ENCODE peak calls at places on chromosomes 4 and X, in nine cellular contexts. E is ovary; J is lower leg skin; V is colonic mucosa; H is epithelial cell of esophagus; A is Karpas-422; B is right cardiac atrium; X is CD4-positive, alpha-beta memory T cell; P is coronary artery. D is an unnamed sample.

GRCh38 chr4:136690363-136690762 is 841.9 kb downstream of the PCDH18 start:
- DNase-seq in E (no peak), J (no peak), V (no peak), H (peak), A (no peak), B (no peak), X (no peak), P (no peak), D (no peak)

GRCh38 chr4:158008551-158009218 is 164.1 kb downstream of the GASK1B start:
- DNase-seq in E (peak), J (no peak), V (no peak), H (peak), A (no peak), B (peak), X (no peak), P (no peak), D (no peak)

GRCh38 chr4:17613761-17614415 is 553 bp upstream of the MED28 start:
- DNase-seq in E (no peak), J (no peak), V (no peak), H (peak), A (peak), B (peak), X (peak), P (no peak), D (peak)

GRCh38 chrX:21745756-21746155 is 12.2 kb downstream of the SMPX start:
- DNase-seq in E (peak), J (peak), V (peak), H (peak), A (peak), B (peak), X (peak), P (no peak), D (no peak)

GRCh38 chr4:158290912-158291311 is 80.6 kb downstream of the TMEM144 start:
- DNase-seq in E (no peak), J (no peak), V (no peak), H (no peak), A (no peak), B (no peak), X (no peak), P (no peak), D (no peak)

GRCh38 chr4:178185517-178185916 is 743.3 kb upstream of the AGA start:
- DNase-seq in E (no peak), J (no peak), V (no peak), H (no peak), A (no peak), B (peak), X (no peak), P (no peak), D (no peak)

GRCh38 chr4:107077192-107077591 is 41.1 kb upstream of the DKK2 start:
- DNase-seq in E (no peak), J (no peak), V (no peak), H (no peak), A (no peak), B (no peak), X (no peak), P (no peak), D (no peak)

GRCh38 chrX:96433409-96434122 is 251.1 kb upstream of the DIAPH2 start:
- DNase-seq in E (no peak), J (no peak), V (no peak), H (no peak), A (no peak), B (no peak), X (no peak), P (no peak), D (no peak)

GRCh38 chr4:66357316-66357715 is 687.0 kb upstream of the EPHA5 start:
- DNase-seq in E (no peak), J (no peak), V (no peak), H (no peak), A (no peak), B (no peak), X (no peak), P (no peak), D (no peak)

GRCh38 chr4:154444958-154445357 is 46.6 kb downstream of the DCHS2 start:
- DNase-seq in E (no peak), J (no peak), V (no peak), H (no peak), A (no peak), B (no peak), X (no peak), P (no peak), D (no peak)

GRCh38 chr4:143396695-143397094 is 60.0 kb downstream of the GAB1 start:
- DNase-seq in E (no peak), J (no peak), V (no peak), H (no peak), A (no peak), B (no peak), X (no peak), P (no peak), D (no peak)

GRCh38 chr4:52057196-52057595 is 6.1 kb downstream of the SPATA18 start:
- DNase-seq in E (no peak), J (no peak), V (no peak), H (peak), A (no peak), B (no peak), X (no peak), P (no peak), D (no peak)

GRCh38 chr4:111780965-111781364 is 364.3 kb upstream of the FAM241A start:
- DNase-seq in E (no peak), J (no peak), V (no peak), H (peak), A (no peak), B (no peak), X (no peak), P (no peak), D (no peak)

GRCh38 chr4:165208322-165208652 is 926 bp downstream of the KLHL2 start:
- DNase-seq in E (no peak), J (no peak), V (no peak), H (no peak), A (peak), B (no peak), X (peak), P (no peak), D (no peak)

GRCh38 chr4:26308573-26308972 is 12.2 kb upstream of the RBPJ start:
- DNase-seq in E (no peak), J (no peak), V (no peak), H (no peak), A (no peak), B (no peak), X (no peak), P (no peak), D (no peak)

GRCh38 chrX:81316163-81316562 is 114.3 kb downstream of the SH3BGRL start:
- DNase-seq in E (no peak), J (peak), V (no peak), H (peak), A (no peak), B (no peak), X (no peak), P (no peak), D (no peak)

GRCh38 chr4:82437285-82438005 is 7.1 kb downstream of the ENOPH1 start:
- DNase-seq in E (no peak), J (peak), V (no peak), H (peak), A (no peak), B (no peak), X (no peak), P (no peak), D (no peak)

GRCh38 chr4:83266689-83267088 is 17.9 kb downstream of the COQ2 start:
- DNase-seq in E (no peak), J (no peak), V (no peak), H (no peak), A (no peak), B (no peak), X (peak), P (no peak), D (no peak)

GRCh38 chrX:41334866-41335589 is 1.1 kb downstream of the DDX3X start:
- DNase-seq in E (peak), J (peak), V (peak), H (peak), A (peak), B (peak), X (peak), P (peak), D (no peak)

GRCh38 chr4:146224331-146224966 is 10.1 kb downstream of the REELD1 start:
- DNase-seq in E (no peak), J (no peak), V (no peak), H (peak), A (no peak), B (peak), X (no peak), P (no peak), D (no peak)

GRCh38 chr4:83025563-83025962 is 9.4 kb upstream of the COPS4 start:
- DNase-seq in E (no peak), J (no peak), V (no peak), H (no peak), A (peak), B (no peak), X (no peak), P (no peak), D (no peak)

GRCh38 chrX:129115104-129115503 is 408.2 kb downstream of the SMARCA1 start:
- DNase-seq in E (no peak), J (no peak), V (peak), H (peak), A (peak), B (no peak), X (no peak), P (no peak), D (no peak)

GRCh38 chr4:51831133-51831532 is 11.8 kb upstream of the DCUN1D4 start:
- DNase-seq in E (peak), J (peak), V (peak), H (peak), A (peak), B (peak), X (peak), P (no peak), D (no peak)

GRCh38 chr4:139530833-139531427 is 25.1 kb downstream of the SETD7 start:
- DNase-seq in E (no peak), J (no peak), V (peak), H (peak), A (peak), B (no peak), X (peak), P (no peak), D (no peak)

GRCh38 chrX:54358424-54359211 is 772 bp upstream of the WNK3 start:
- DNase-seq in E (peak), J (peak), V (peak), H (peak), A (no peak), B (peak), X (peak), P (peak), D (peak)

GRCh38 chrX:54357414-54358377 is at the start of gene WNK3:
- DNase-seq in E (peak), J (peak), V (peak), H (peak), A (no peak), B (peak), X (peak), P (peak), D (peak)

GRCh38 chrX:54359408-54359807 is 1.6 kb upstream of the WNK3 start:
- DNase-seq in E (no peak), J (no peak), V (no peak), H (no peak), A (no peak), B (no peak), X (no peak), P (no peak), D (no peak)
- H3K4me3 ChIP-seq in E (no peak), J (no peak), V (no peak), H (no peak), A (no peak), B (peak), X (no peak), P (peak), D (peak)

DNA sequence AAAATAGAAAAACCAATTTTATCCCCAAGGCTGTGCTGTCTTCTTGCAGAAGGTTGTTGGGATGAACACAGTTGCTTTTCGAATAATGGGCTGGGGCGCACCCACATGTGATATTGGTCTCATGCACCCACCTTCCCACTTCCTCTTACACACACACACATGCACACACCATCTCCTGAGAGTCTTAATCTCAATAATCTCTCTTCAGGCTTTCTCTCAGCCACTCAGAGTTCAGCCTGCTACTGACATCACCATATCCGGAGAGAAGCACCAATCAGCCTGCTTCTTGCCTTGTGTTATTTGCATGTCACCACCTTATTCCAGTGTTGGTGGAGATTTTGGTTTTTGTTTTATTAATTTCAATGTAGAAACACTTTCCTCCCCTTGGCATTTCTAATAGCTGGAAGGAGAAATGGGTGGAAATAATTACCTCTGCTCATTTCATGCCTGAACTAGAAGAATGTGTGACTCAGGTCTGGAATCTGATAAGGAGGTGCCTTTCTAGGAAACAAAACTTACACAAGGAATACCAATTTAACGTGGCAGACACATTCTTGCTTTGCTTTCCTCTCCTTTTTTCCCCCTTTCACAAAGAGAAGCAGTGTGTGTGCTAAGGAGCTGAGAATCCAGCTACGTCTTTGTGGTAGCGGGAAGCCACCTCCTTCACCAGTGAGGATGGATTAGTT is 400.2 kb downstream of the MID1IP1 start:
- DNase-seq in E (no peak), J (no peak), V (no peak), H (peak), A (peak), B (no peak), X (no peak), P (no peak), D (no peak)
- H3K4me3 ChIP-seq in E (no peak), J (no peak), V (no peak), H (no peak), A (no peak), B (no peak), X (no peak), P (no peak), D (no peak)

GRCh38 chr4:8150152-8151090 is 8.2 kb downstream of the ABLIM2 start:
- DNase-seq in E (no peak), J (no peak), V (no peak), H (no peak), A (no peak), B (no peak), X (no peak), P (no peak), D (no peak)

GRCh38 chr4:8152865-8153257 is 5.8 kb downstream of the ABLIM2 start:
- DNase-seq in E (no peak), J (no peak), V (no peak), H (no peak), A (no peak), B (peak), X (no peak), P (no peak), D (no peak)

GRCh38 chr4:8151165-8151650 is 7.4 kb downstream of the ABLIM2 start:
- DNase-seq in E (no peak), J (no peak), V (no peak), H (no peak), A (no peak), B (no peak), X (no peak), P (no peak), D (no peak)

GRCh38 chr4:8153441-8153840 is 5.2 kb downstream of the ABLIM2 start:
- DNase-seq in E (no peak), J (no peak), V (no peak), H (no peak), A (no peak), B (peak), X (no peak), P (no peak), D (no peak)

GRCh38 chr4:8152090-8152864 is 6.3 kb downstream of the ABLIM2 start:
- DNase-seq in E (no peak), J (no peak), V (no peak), H (no peak), A (no peak), B (no peak), X (no peak), P (no peak), D (no peak)
- H3K4me3 ChIP-seq in E (no peak), J (no peak), V (no peak), H (no peak), A (no peak), B (no peak), X (no peak), P (no peak), D (no peak)

GRCh38 chr4:170052919-170053318 is 26.7 kb upstream of the MFAP3L start:
- DNase-seq in E (no peak), J (no peak), V (no peak), H (no peak), A (no peak), B (no peak), X (no peak), P (no peak), D (no peak)

GRCh38 chr4:170051402-170051801 is 25.2 kb upstream of the MFAP3L start:
- DNase-seq in E (no peak), J (no peak), V (no peak), H (no peak), A (no peak), B (no peak), X (no peak), P (no peak), D (no peak)

GRCh38 chr4:170047774-170048354 is 21.7 kb upstream of the MFAP3L start:
- DNase-seq in E (peak), J (peak), V (peak), H (peak), A (peak), B (peak), X (peak), P (no peak), D (peak)

DNA sequence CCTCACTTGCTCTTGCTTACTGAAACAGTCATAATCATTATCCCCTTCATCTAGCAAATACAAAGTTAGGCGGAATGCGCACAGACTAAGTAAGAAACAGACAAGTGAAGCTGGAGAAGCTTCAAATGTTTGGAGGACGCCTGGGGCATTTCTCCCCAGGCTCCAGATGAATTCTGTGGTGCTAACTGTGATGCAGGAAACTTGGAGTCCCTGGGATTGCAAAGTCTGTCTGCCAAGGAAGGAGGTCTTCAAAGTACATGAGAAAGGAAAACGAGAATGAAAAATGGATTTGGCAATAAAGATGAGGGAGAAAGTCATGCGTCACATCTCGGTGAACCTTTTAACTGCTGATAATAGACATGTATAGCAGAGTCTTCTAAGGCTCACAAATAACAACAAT is 23.6 kb upstream of the MFAP3L start:
- DNase-seq in E (no peak), J (no peak), V (no peak), H (no peak), A (no peak), B (no peak), X (no peak), P (no peak), D (no peak)
- H3K4me3 ChIP-seq in E (no peak), J (no peak), V (no peak), H (no peak), A (no peak), B (no peak), X (no peak), P (no peak), D (no peak)

GRCh38 chr4:67885727-67886126 is 1.9 kb upstream of the TMPRSS11D start:
- DNase-seq in E (no peak), J (no peak), V (no peak), H (peak), A (no peak), B (no peak), X (no peak), P (no peak), D (peak)
- H3K4me3 ChIP-seq in E (no peak), J (no peak), V (no peak), H (no peak), A (no peak), B (no peak), X (no peak), P (no peak), D (no peak)